ENCODE peak calls at places on chromosome 4, in five cellular contexts. Q is tibial nerve, I is sigmoid colon, Z is A549, Y is H1. E is an unnamed sample.

GRCh38 chr4:54495091-54495490 is 162.7 kb upstream of the KIT start:
- DNase-seq in Z (no peak), Y (no peak), Q (no peak), I (no peak), E (no peak)

GRCh38 chr4:1612278-1613098 is 71.6 kb downstream of the FAM53A start:
- DNase-seq in Z (no peak), Q (no peak), Y (no peak), I (no peak), E (no peak)

GRCh38 chr4:138665851-138666250 is 349.7 kb upstream of the NOCT start:
- DNase-seq in Y (no peak), I (no peak), Z (no peak), Q (no peak), E (no peak)

GRCh38 chr4:4869731-4870483 is 10.4 kb downstream of the MSX1 start:
- DNase-seq in Q (no peak), Y (peak; percentile 58), I (no peak), Z (no peak), E (no peak)

GRCh38 chr4:146567396-146567795 is 45.7 kb upstream of the SLC10A7 start:
- DNase-seq in Z (peak; percentile 11), I (no peak), Y (no peak), Q (no peak), E (no peak)

GRCh38 chr4:30952526-30953219 is 232.5 kb downstream of the PCDH7 start:
- DNase-seq in Y (no peak), Z (peak; percentile 9), I (no peak), Q (no peak), E (no peak)

GRCh38 chr4:150366487-150366999 is 215.4 kb upstream of the MAB21L2 start:
- DNase-seq in Y (peak; percentile 51), I (no peak), Q (no peak), Z (no peak), E (no peak)

GRCh38 chr4:27001398-27002164 is 140.9 kb downstream of the STIM2 start:
- DNase-seq in Y (no peak), Q (no peak), Z (no peak), I (no peak), E (no peak)

GRCh38 chr4:70902577-70903281 is 560 bp downstream of the MOB1B start:
- DNase-seq in Z (peak; percentile 2), Q (peak; percentile 19), I (no peak), Y (no peak), E (no peak)

GRCh38 chr4:148730766-148731165 is 288.6 kb upstream of the NR3C2 start:
- DNase-seq in Q (no peak), I (no peak), Z (no peak), Y (no peak), E (no peak)

GRCh38 chr4:102535398-102536082 is 34.4 kb downstream of the NFKB1 start:
- DNase-seq in I (no peak), Q (no peak), Z (no peak), Y (no peak), E (no peak)

GRCh38 chr4:137610960-137611359 is 78.7 kb upstream of the PCDH18 start:
- DNase-seq in Y (no peak), Q (no peak), Z (peak; percentile 13), I (no peak), E (no peak)

GRCh38 chr4:134544303-134544761 is 342.7 kb upstream of the PABPC4L start:
- DNase-seq in Q (no peak), I (peak; percentile 74), Y (no peak), Z (peak; percentile 1), E (no peak)

GRCh38 chr4:125938541-125938940 is 623.8 kb downstream of the FAT4 start:
- DNase-seq in I (no peak), Y (no peak), Z (no peak), Q (no peak), E (no peak)

GRCh38 chr4:608236-608635 is 17.1 kb upstream of the PDE6B start:
- DNase-seq in Z (no peak), Y (no peak), Q (no peak), I (no peak), E (no peak)

GRCh38 chr4:79209822-79210635 is 115.8 kb downstream of the NAA11 start:
- DNase-seq in Q (no peak), Y (no peak), I (peak; percentile 45), Z (no peak), E (no peak)

GRCh38 chr4:73067971-73068394 is 1.5 kb downstream of the COX18 start:
- DNase-seq in I (no peak), Z (no peak), Y (no peak), Q (no peak), E (no peak)

GRCh38 chr4:25563071-25563564 is 92.5 kb upstream of the SLC34A2 start:
- DNase-seq in Y (no peak), Z (peak; percentile 69), I (no peak), Q (no peak), E (no peak)

GRCh38 chr4:74045772-74046171 is 7.3 kb upstream of the CXCL3 start:
- DNase-seq in Y (no peak), Z (no peak), I (no peak), Q (no peak), E (no peak)

GRCh38 chr4:128757712-128758111 is 51.8 kb upstream of the JADE1 start:
- DNase-seq in Y (no peak), Q (peak; percentile 24), Z (no peak), I (peak; percentile 75), E (no peak)

GRCh38 chr4:133624744-133625143 is 475.6 kb downstream of the PCDH10 start:
- DNase-seq in Q (no peak), Z (peak; percentile 16), Y (no peak), I (no peak), E (no peak)

GRCh38 chr4:26779674-26780073 is 81.0 kb upstream of the STIM2 start:
- DNase-seq in Q (no peak), Y (no peak), I (no peak), Z (no peak), E (no peak)

GRCh38 chr4:149709640-149710039 is 106.0 kb downstream of the IQCM start:
- DNase-seq in Q (no peak), Z (no peak), I (no peak), Y (no peak), E (no peak)

GRCh38 chr4:110163327-110164070 is 34.9 kb downstream of the ELOVL6 start:
- DNase-seq in Q (no peak), I (no peak), Y (no peak), Z (peak; percentile 42), E (no peak)

GRCh38 chr4:20086768-20087167 is 164.9 kb upstream of the SLIT2 start:
- DNase-seq in I (no peak), Z (no peak), Y (no peak), Q (no peak), E (no peak)

GRCh38 chr4:86055898-86056297 is 304.0 kb downstream of the MAPK10 start:
- DNase-seq in I (no peak), Q (no peak), Z (peak; percentile 17), Y (no peak), E (no peak)

GRCh38 chr4:99033956-99034355 is 38.4 kb downstream of the METAP1 start:
- DNase-seq in Q (no peak), Y (no peak), I (no peak), Z (no peak), E (no peak)

GRCh38 chr4:1309261-1310010 is 19.7 kb downstream of the MAEA start:
- DNase-seq in Q (peak; percentile 84), I (peak; percentile 97), Y (peak; percentile 89), Z (no peak), E (peak; percentile 93)

GRCh38 chr4:175561691-175562090 is 250.4 kb downstream of the GPM6A start:
- DNase-seq in Y (no peak), I (no peak), Q (no peak), Z (no peak), E (no peak)

GRCh38 chr4:786861-787300 is 39.0 kb downstream of the CPLX1 start:
- DNase-seq in I (peak; percentile 65), Z (no peak), Q (no peak), Y (no peak), E (peak; percentile 65)

GRCh38 chr4:2750719-2751605 is 5.2 kb downstream of the TNIP2 start:
- DNase-seq in Q (no peak), Z (no peak), I (no peak), Y (no peak), E (no peak)

GRCh38 chr4:136939781-136940180 is 592.5 kb downstream of the PCDH18 start:
- DNase-seq in Q (no peak), I (no peak), Z (no peak), Y (no peak), E (no peak)

GRCh38 chr4:177380730-177381287 is 61.4 kb downstream of the AGA start:
- DNase-seq in Q (no peak), I (no peak), Y (peak; percentile 72), Z (peak; percentile 46), E (no peak)

GRCh38 chr4:163331629-163332360 is 601 bp downstream of the NPY1R start:
- DNase-seq in Q (no peak), I (no peak), Z (no peak), Y (peak; percentile 67), E (peak; percentile 40)

GRCh38 chr4:77156533-77156911 is 485 bp upstream of the CCNG2 start:
- DNase-seq in I (peak; percentile 99), Z (peak; percentile 98), Y (peak; percentile 89), Q (peak; percentile 99), E (peak; percentile 93)
- TF ChIP-seq POLR2A in I (peak; percentile 65), Z (peak; percentile 62), Y (no peak), Q (peak; percentile 49), E (no peak)

GRCh38 chr4:47143261-47143660 is 111.9 kb downstream of the GABRB1 start:
- DNase-seq in Z (no peak), Y (no peak), I (no peak), Q (no peak), E (no peak)

GRCh38 chr4:47145630-47146029 is 114.3 kb downstream of the GABRB1 start:
- DNase-seq in Y (no peak), Z (no peak), Q (no peak), I (no peak), E (no peak)
- TF ChIP-seq EP300 in Y (no peak), Z (no peak), Q (no peak), I (no peak), E (no peak)

DNA sequence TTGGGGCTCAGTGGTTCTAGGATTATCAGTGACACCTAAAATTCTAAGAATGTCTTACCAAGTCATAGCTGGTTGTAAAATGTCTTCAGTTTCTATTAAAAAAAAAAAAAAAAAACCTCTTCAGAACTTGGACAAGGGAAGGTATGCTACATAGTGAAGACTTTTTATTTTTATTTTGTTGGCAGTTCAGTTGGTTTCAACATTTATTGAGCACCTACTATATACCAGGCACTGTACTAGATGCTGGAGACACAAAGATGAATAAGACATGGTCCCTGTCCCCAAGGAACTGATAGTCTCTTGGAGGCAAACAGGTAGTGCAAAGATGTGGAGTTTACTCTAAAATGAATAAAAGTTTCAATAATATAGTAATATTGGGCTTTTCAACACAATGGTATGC is 8.9 kb upstream of the BBS7 start:
- DNase-seq in I (no peak), Q (no peak), Y (no peak), Z (no peak), E (no peak)
- TF ChIP-seq POLR2A in I (no peak), Q (no peak), Y (no peak), Z (no peak), E (no peak)

GRCh38 chr4:3832536-3833220 is 66.5 kb downstream of the ADRA2C start:
- DNase-seq in Z (no peak), Y (no peak), Q (no peak), I (no peak), E (no peak)

GRCh38 chr4:3829954-3830773 is 64.0 kb downstream of the ADRA2C start:
- DNase-seq in Q (no peak), I (no peak), Y (no peak), Z (no peak), E (no peak)

GRCh38 chr4:3829211-3829953 is 63.2 kb downstream of the ADRA2C start:
- DNase-seq in I (no peak), Z (no peak), Y (no peak), Q (no peak), E (no peak)

GRCh38 chr4:3831529-3832150 is 65.5 kb downstream of the ADRA2C start:
- DNase-seq in Z (no peak), Q (no peak), Y (no peak), I (no peak), E (no peak)

GRCh38 chr4:3830774-3831528 is 64.8 kb downstream of the ADRA2C start:
- DNase-seq in Q (no peak), Z (no peak), I (no peak), Y (no peak), E (no peak)
- TF ChIP-seq EP300 in Q (no peak), Z (no peak), I (no peak), Y (no peak), E (no peak)